ENCODE peak calls at places on chromosomes 3 and 15, in six cellular contexts. D is HepG2, Z is GM12878, M is K562, Q is A549, G is NB4. O is an unnamed sample.

GRCh38 chr15:64856429-64857145 is 14.9 kb downstream of the PLEKHO2 start:
- DNase-seq in D (peak; percentile 78), Z (no peak), M (no peak), Q (peak; percentile 38), G (no peak), O (peak; percentile 57)

GRCh38 chr3:35383719-35384555 is 255.4 kb upstream of the ARPP21 start:
- DNase-seq in D (no peak), Z (no peak), M (no peak), Q (peak; percentile 27), G (no peak), O (peak; percentile 95)

GRCh38 chr3:129657261-129658046 is 51.0 kb upstream of the PLXND1 start:
- DNase-seq in D (no peak), Z (no peak), M (no peak), Q (no peak), G (no peak), O (peak; percentile 15)

GRCh38 chr15:92907880-92908279 is 7.8 kb downstream of the CHD2 start:
- DNase-seq in D (no peak), Z (no peak), M (no peak), Q (peak; percentile 78), G (peak; percentile 46), O (peak; percentile 86)

GRCh38 chr3:123330441-123330991 is 118.4 kb downstream of the ADCY5 start:
- DNase-seq in D (no peak), Z (no peak), M (no peak), Q (no peak), G (no peak), O (no peak)

GRCh38 chr3:46987485-46988401 is 8.3 kb downstream of the NBEAL2 start:
- DNase-seq in D (no peak), Z (peak; percentile 63), M (peak; percentile 98), Q (peak; percentile 30), G (peak; percentile 94), O (peak; percentile 65)

GRCh38 chr3:50166309-50167019 is 11.3 kb downstream of the SEMA3F start:
- DNase-seq in D (no peak), Z (no peak), M (no peak), Q (no peak), G (no peak), O (no peak)

GRCh38 chr3:14766428-14767244 is 52.1 kb upstream of the FGD5 start:
- DNase-seq in D (no peak), Z (no peak), M (no peak), Q (no peak), G (no peak), O (no peak)

GRCh38 chr15:89912674-89913396 is at the start of gene ARPIN:
- DNase-seq in D (peak; percentile 16), Z (no peak), M (no peak), Q (peak; percentile 63), G (no peak), O (peak; percentile 38)

GRCh38 chr15:51132384-51133139 is 37.9 kb upstream of the TNFAIP8L3 start:
- DNase-seq in D (peak; percentile 28), Z (no peak), M (peak; percentile 51), Q (peak; percentile 69), G (peak; percentile 42), O (peak; percentile 97)

GRCh38 chr3:193971268-193971751 is 164.6 kb upstream of the HES1 start:
- DNase-seq in D (no peak), Z (peak; percentile 58), M (no peak), Q (peak; percentile 12), G (no peak), O (no peak)

GRCh38 chr3:138942271-138942670 is 4.7 kb downstream of the FOXL2 start:
- DNase-seq in D (no peak), Z (no peak), M (no peak), Q (no peak), G (no peak), O (no peak)

GRCh38 chr3:160001850-160002623 is 13.4 kb downstream of the IL12A start:
- DNase-seq in D (no peak), Z (no peak), M (no peak), Q (no peak), G (peak; percentile 13), O (no peak)

GRCh38 chr3:168251371-168251770 is 155.6 kb upstream of the GOLIM4 start:
- DNase-seq in D (peak; percentile 5), Z (peak; percentile 57), M (no peak), Q (no peak), G (no peak), O (no peak)

GRCh38 chr3:58105196-58105595 is 97.0 kb downstream of the FLNB start:
- DNase-seq in D (no peak), Z (no peak), M (no peak), Q (no peak), G (no peak), O (no peak)

GRCh38 chr3:129077222-129077621 is 16.6 kb downstream of the GP9 start:
- DNase-seq in D (peak; percentile 77), Z (no peak), M (no peak), Q (peak; percentile 13), G (no peak), O (peak; percentile 79)

GRCh38 chr15:79037848-79038247 is 52.7 kb downstream of the RASGRF1 start:
- DNase-seq in D (no peak), Z (no peak), M (no peak), Q (no peak), G (no peak), O (no peak)

GRCh38 chr3:53169045-53169831 is 8.2 kb downstream of the PRKCD start:
- DNase-seq in D (peak; percentile 71), Z (no peak), M (no peak), Q (no peak), G (peak; percentile 98), O (no peak)

GRCh38 chr3:127420825-127421224 is 133.0 kb upstream of the PRR20G start:
- DNase-seq in D (no peak), Z (no peak), M (no peak), Q (no peak), G (no peak), O (no peak)

GRCh38 chr3:13353936-13354542 is 66.1 kb downstream of the NUP210 start:
- DNase-seq in D (no peak), Z (no peak), M (peak; percentile 40), Q (peak; percentile 15), G (peak; percentile 50), O (no peak)

GRCh38 chr15:22806664-22807063 is 20.2 kb downstream of the NIPA1 start:
- DNase-seq in D (no peak), Z (no peak), M (no peak), Q (no peak), G (no peak), O (no peak)

GRCh38 chr15:35519536-35520149 is 26.3 kb downstream of the DPH6 start:
- DNase-seq in D (peak; percentile 45), Z (peak; percentile 19), M (peak; percentile 12), Q (peak; percentile 32), G (peak; percentile 52), O (peak; percentile 77)

GRCh38 chr15:78316211-78317077 is 17.0 kb upstream of the SKIC8 start:
- DNase-seq in D (no peak), Z (no peak), M (no peak), Q (no peak), G (no peak), O (no peak)

GRCh38 chr15:34773013-34773412 is 18.2 kb upstream of the GJD2 start:
- DNase-seq in D (no peak), Z (no peak), M (no peak), Q (no peak), G (no peak), O (no peak)

GRCh38 chr3:62876064-62876463 is 848 bp upstream of the CADPS start:
- DNase-seq in D (peak; percentile 20), Z (no peak), M (no peak), Q (peak; percentile 1), G (peak; percentile 4), O (peak; percentile 21)

GRCh38 chr3:4584537-4585249 is 91.5 kb downstream of the ITPR1 start:
- DNase-seq in D (no peak), Z (peak; percentile 13), M (no peak), Q (no peak), G (peak; percentile 62), O (peak; percentile 18)

GRCh38 chr15:27238209-27238608 is 267.2 kb downstream of the GABRG3 start:
- DNase-seq in D (no peak), Z (no peak), M (no peak), Q (no peak), G (no peak), O (no peak)
- TF ChIP-seq MYC in D (no peak), Z (no peak), M (no peak), Q (no peak), G (no peak), O (no peak)

GRCh38 chr15:84716036-84716732 is at the start of gene SEC11A:
- DNase-seq in D (peak; percentile 90), Z (peak; percentile 85), M (peak; percentile 96), Q (peak; percentile 98), G (peak; percentile 98), O (peak; percentile 97)
- TF ChIP-seq POLR2A in D (peak; percentile 79), Z (peak; percentile 92), M (peak; percentile 90), Q (peak; percentile 94), G (peak; percentile 78), O (peak; percentile 97)

GRCh38 chr15:91263632-91264477 is 163.8 kb downstream of the SV2B start:
- DNase-seq in D (no peak), Z (no peak), M (no peak), Q (no peak), G (peak; percentile 47), O (no peak)
- H3K4me3 ChIP-seq in D (no peak overlapping the region), Z (no peak overlapping the region), M (no peak overlapping the region), Q (no peak overlapping the region), G (peak overlapping the region; percentile 18), O (no peak overlapping the region)

GRCh38 chr15:68231102-68231818 is 1.7 kb upstream of the CLN6 start:
- DNase-seq in D (no peak), Z (no peak), M (no peak), Q (no peak), G (no peak), O (no peak)

GRCh38 chr15:68228143-68228970 is 1.2 kb downstream of the CLN6 start:
- DNase-seq in D (no peak), Z (no peak), M (peak; percentile 29), Q (peak; percentile 26), G (peak; percentile 71), O (peak; percentile 18)

GRCh38 chr15:68228971-68229385 is 550 bp downstream of the CLN6 start:
- DNase-seq in D (no peak), Z (no peak), M (no peak), Q (peak; percentile 19), G (peak; percentile 49), O (no peak)

GRCh38 chr15:68229386-68230156 is at the start of gene CLN6:
- DNase-seq in D (peak; percentile 59), Z (peak; percentile 48), M (peak; percentile 96), Q (peak; percentile 83), G (peak; percentile 86), O (peak; percentile 80)

DNA sequence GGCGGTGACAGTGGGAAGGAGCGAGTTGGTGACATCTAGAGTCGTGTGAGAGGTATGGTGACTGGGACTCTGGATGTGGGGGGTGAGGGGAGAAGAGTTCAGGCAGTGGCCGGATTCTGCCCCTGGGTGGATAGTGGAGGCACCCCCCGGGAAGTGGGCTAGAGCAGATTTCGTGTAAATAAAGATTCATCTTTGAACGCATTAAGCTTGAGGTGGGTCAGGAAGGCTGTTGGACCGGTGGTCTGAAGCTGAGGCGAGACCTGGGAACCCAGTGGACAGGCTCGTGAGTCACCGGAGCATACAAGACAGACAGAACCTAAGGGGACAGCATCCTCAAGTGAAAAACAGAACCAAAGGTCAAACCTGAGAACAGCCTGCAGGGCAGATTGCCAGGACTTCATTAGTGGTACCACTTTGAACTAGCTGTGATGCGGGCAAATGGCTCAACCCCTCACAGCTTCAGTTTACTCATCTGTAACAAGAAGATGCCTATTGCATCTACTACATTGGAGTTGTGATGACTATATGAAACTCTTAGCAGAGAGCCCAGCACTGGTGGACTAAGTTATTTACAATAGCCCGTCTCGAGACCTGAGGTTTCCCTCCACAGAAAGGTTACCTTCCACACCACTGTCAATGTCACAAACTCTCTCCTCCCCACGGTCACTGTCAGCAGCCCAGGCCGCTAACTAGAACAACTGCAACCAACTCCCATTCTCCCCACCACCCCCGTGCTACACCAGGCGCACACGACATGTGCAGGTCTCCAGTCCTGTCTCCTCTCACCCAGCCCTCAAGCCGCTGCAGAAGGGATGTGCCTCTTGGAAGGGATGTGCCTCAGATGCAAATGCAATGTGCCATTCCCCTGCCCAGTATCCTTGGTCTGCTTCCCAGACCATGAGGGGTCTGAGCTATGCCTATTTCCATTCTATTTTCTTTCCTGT is 901 bp upstream of the CLN6 start:
- DNase-seq in D (no peak), Z (peak; percentile 51), M (no peak), Q (no peak), G (peak; percentile 23), O (peak; percentile 9)
- TF ChIP-seq MYC in D (no peak), Z (no peak), M (no peak), Q (no peak), G (no peak), O (no peak)

O was measured in endothelial cell of umbilical vein.